ENCODE peak calls at places on chromosomes 5 and 9, in four cellular contexts. N is K562, J is WTC11, R is HepG2. W is an unnamed sample.

GRCh38 chr9:116550728-116551436 is 136.2 kb upstream of the TRIM32 start:
- DNase-seq in R (no peak), N (no peak), J (no peak), W (no peak)

GRCh38 chr5:73596705-73597328 is 29.2 kb upstream of the ARHGEF28 start:
- DNase-seq in N (peak; percentile 59), J (peak; percentile 29), R (peak; percentile 60), W (peak; percentile 16)

GRCh38 chr9:23674016-23674585 is 151.9 kb downstream of the ELAVL2 start:
- DNase-seq in R (no peak), J (no peak), N (no peak), W (no peak)

GRCh38 chr5:96567188-96567587 is 95.0 kb upstream of the CAST start:
- DNase-seq in J (no peak), N (no peak), R (no peak), W (no peak)

GRCh38 chr9:12935714-12936113 is 160.9 kb downstream of the LURAP1L start:
- DNase-seq in J (no peak), N (no peak), R (no peak), W (no peak)

GRCh38 chr5:134146651-134147544 is 29.9 kb downstream of the SKP1 start:
- DNase-seq in J (no peak), R (no peak), N (no peak), W (no peak)

GRCh38 chr9:114047717-114048116 is 30.4 kb downstream of the AMBP start:
- DNase-seq in J (peak; percentile 33), N (no peak), R (peak; percentile 68), W (no peak)

GRCh38 chr9:121354770-121355169 is 15.3 kb downstream of the STOM start:
- DNase-seq in J (no peak), N (no peak), R (no peak), W (no peak)

GRCh38 chr5:139481122-139481533 is 1.4 kb downstream of the STING1 start:
- DNase-seq in N (peak; percentile 71), J (no peak), R (no peak), W (peak; percentile 11)

GRCh38 chr5:77208507-77209163 is 1.8 kb upstream of the PDE8B start:
- DNase-seq in R (no peak), N (no peak), J (no peak), W (no peak)

GRCh38 chr9:109418827-109419226 is 79.3 kb downstream of the PTPN3 start:
- DNase-seq in J (no peak), N (no peak), R (no peak), W (no peak)

GRCh38 chr5:132389453-132390286 is 20.2 kb downstream of the SLC22A5 start:
- DNase-seq in R (no peak), J (no peak), N (no peak), W (no peak)

GRCh38 chr5:2095011-2095410 is 212.3 kb upstream of the IRX4 start:
- DNase-seq in N (no peak), R (no peak), J (no peak), W (no peak)

GRCh38 chr5:66440202-66440680 is 156.0 kb upstream of the MAST4 start:
- DNase-seq in R (no peak), J (no peak), N (no peak), W (no peak)

GRCh38 chr5:5141625-5142527 is 1.7 kb downstream of the ADAMTS16 start:
- DNase-seq in N (peak; percentile 78), R (peak; percentile 55), J (no peak), W (peak; percentile 53)

GRCh38 chr9:94783121-94783664 is 56.7 kb downstream of the AOPEP start:
- DNase-seq in N (peak; percentile 70), R (peak; percentile 75), J (peak; percentile 66), W (peak; percentile 68)

GRCh38 chr5:39714036-39714698 is 289.4 kb upstream of the DAB2 start:
- DNase-seq in J (peak; percentile 21), R (peak; percentile 41), N (peak; percentile 64), W (peak; percentile 8)

GRCh38 chr5:98940586-98940985 is 11.8 kb upstream of the CHD1 start:
- DNase-seq in J (no peak), R (no peak), N (no peak), W (no peak)
- TF ChIP-seq USF2 in J (no peak), R (no peak), N (no peak), W (no peak)

GRCh38 chr9:101495810-101496209 is 37.8 kb upstream of the RNF20 start:
- DNase-seq in R (no peak), N (no peak), J (no peak), W (no peak)
- TF ChIP-seq FOXJ3 in R (no peak), N (no peak), J (no peak), W (no peak)

DNA sequence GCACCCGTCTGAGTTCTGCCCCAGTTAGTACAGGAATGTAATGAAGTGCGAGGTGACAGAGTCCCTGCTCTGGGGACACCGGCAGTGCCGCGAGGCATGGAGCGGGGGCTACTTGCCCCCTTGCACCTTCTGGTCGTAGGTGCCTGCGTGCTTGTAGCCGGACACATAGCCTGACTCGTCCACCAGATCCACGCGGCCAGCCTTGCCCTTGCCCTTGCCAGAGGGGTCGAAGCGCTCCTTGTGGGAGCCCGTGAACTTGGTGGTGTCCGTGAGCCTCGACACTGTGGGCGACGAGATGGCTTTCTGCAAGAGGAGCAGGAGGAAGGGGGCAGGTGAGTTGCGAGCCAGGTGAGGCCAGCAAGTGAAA is 28.2 kb downstream of the TPPP start:
- DNase-seq in N (no peak), J (no peak), R (no peak), W (no peak)
- TF ChIP-seq USF2 in N (no peak), J (no peak), R (no peak), W (no peak)

DNA sequence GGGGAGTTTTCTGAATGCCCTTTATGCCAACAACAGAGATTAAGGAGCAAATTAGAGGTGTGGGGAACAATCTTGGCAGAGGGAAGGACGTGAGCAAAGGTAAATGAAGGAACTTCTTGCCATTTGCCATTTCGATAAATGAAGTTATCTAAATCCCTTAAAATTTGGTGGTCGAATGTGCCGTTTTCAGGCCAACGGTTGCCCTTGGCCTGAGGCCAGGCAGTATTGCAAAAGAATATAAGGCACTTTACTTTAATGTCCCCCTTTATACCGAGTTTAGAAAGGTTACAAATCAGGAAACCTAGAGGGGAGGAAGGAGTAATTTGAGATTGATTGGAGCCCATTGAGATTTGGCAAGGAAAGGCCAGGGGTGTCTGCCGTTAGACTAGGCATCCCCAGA is 26.3 kb downstream of the C9orf50 start:
- DNase-seq in R (no peak), J (no peak), N (no peak), W (no peak)
- TF ChIP-seq FOXJ3 in R (no peak), J (no peak), N (no peak), W (no peak)

GRCh38 chr9:127862075-127863011 is 7.9 kb upstream of the ENG start:
- DNase-seq in N (peak; percentile 93), R (no peak), J (no peak), W (no peak)
- TF ChIP-seq USF2 in N (peak; percentile 65), R (no peak), J (no peak), W (no peak)

GRCh38 chr5:146466521-146467349 is 19.6 kb downstream of the TCERG1 start:
- DNase-seq in N (no peak), J (no peak), R (no peak), W (peak; percentile 28)
- TF ChIP-seq FOXJ3 in N (no peak), J (no peak), R (no peak), W (no peak)

GRCh38 chr5:180401236-180401907 is 48.2 kb upstream of the GFPT2 start:
- DNase-seq in J (no peak), R (no peak), N (no peak), W (no peak)

GRCh38 chr5:180399391-180399790 is 46.3 kb upstream of the GFPT2 start:
- DNase-seq in R (no peak), J (no peak), N (peak; percentile 34), W (peak; percentile 8)

GRCh38 chr5:180399931-180400330 is 46.8 kb upstream of the GFPT2 start:
- DNase-seq in J (no peak), R (no peak), N (no peak), W (no peak)

GRCh38 chr5:180402716-180403115 is 49.6 kb upstream of the GFPT2 start:
- DNase-seq in N (no peak), J (no peak), R (no peak), W (no peak)

DNA sequence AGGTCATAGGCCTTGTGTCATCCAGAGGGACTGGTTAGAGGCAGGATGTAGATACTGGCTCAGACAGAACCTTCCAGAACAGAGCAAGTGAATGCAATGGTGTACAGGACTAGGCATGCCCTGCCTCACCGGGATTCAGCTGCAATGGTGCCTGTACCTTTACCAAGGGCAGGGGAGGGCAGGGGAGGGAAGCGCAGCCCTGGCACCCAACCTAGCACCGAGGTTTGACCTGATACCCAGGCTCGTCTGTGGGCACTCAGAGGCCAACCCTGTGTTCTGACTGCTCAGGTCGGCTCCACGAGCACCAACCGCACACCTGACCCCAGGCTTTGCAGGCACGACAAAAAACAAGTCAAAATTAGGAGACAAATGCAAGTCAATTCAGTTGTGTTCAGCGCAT is 47.3 kb upstream of the GFPT2 start:
- DNase-seq in R (no peak), N (no peak), J (no peak), W (no peak)
- TF ChIP-seq USF2 in R (no peak), N (no peak), J (no peak), W (no peak)

GRCh38 chr5:103271570-103272289 is 13.2 kb downstream of the MACIR start:
- DNase-seq in J (no peak), R (no peak), N (no peak), W (no peak)
- TF ChIP-seq FOXJ3 in J (no peak), R (no peak), N (no peak), W (no peak)